ENCODE peak calls at places on chromosomes 6 and 20, in eight cellular contexts. One of them, this sample, is unnamed.

GRCh38 chr20:4087923-4088322 is 72.6 kb upstream of the RNF24 start:
- DNase-seq in GM23338: no peak
- DNase-seq in right atrium auricular region: no peak
- DNase-seq in colonic mucosa: no peak
- DNase-seq in IMR-90: peak; percentile 57
- DNase-seq in AG09319: no peak
- DNase-seq in fibroblast of the aortic adventitia: no peak
- DNase-seq in stomach: no peak
- DNase-seq in this sample: no peak

GRCh38 chr6:142542704-142543233 is 241.0 kb downstream of the ADGRG6 start:
- DNase-seq in GM23338: peak; percentile 8
- DNase-seq in right atrium auricular region: peak; percentile 67
- DNase-seq in colonic mucosa: peak; percentile 46
- DNase-seq in IMR-90: peak; percentile 81
- DNase-seq in AG09319: peak; percentile 62
- DNase-seq in fibroblast of the aortic adventitia: peak; percentile 66
- DNase-seq in stomach: peak; percentile 43
- DNase-seq in this sample: peak; percentile 75

GRCh38 chr20:24791949-24792348 is 157.1 kb upstream of the CST7 start:
- DNase-seq in GM23338: no peak
- DNase-seq in right atrium auricular region: no peak
- DNase-seq in colonic mucosa: no peak
- DNase-seq in IMR-90: no peak
- DNase-seq in AG09319: no peak
- DNase-seq in fibroblast of the aortic adventitia: no peak
- DNase-seq in stomach: no peak
- DNase-seq in this sample: no peak

GRCh38 chr6:76972463-76972862 is 490.8 kb downstream of the HTR1B start:
- DNase-seq in GM23338: no peak
- DNase-seq in right atrium auricular region: no peak
- DNase-seq in colonic mucosa: no peak
- DNase-seq in IMR-90: no peak
- DNase-seq in AG09319: no peak
- DNase-seq in fibroblast of the aortic adventitia: no peak
- DNase-seq in stomach: no peak
- DNase-seq in this sample: peak; percentile 17

GRCh38 chr20:63606701-63607100 is 20.2 kb downstream of the GMEB2 start:
- DNase-seq in GM23338: no peak
- DNase-seq in right atrium auricular region: no peak
- DNase-seq in colonic mucosa: no peak
- DNase-seq in IMR-90: no peak
- DNase-seq in AG09319: no peak
- DNase-seq in fibroblast of the aortic adventitia: no peak
- DNase-seq in stomach: no peak
- DNase-seq in this sample: no peak

GRCh38 chr6:28682542-28682941 is 156.9 kb downstream of the GPX5 start:
- DNase-seq in GM23338: no peak
- DNase-seq in right atrium auricular region: no peak
- DNase-seq in colonic mucosa: no peak
- DNase-seq in IMR-90: no peak
- DNase-seq in AG09319: no peak
- DNase-seq in fibroblast of the aortic adventitia: no peak
- DNase-seq in stomach: no peak
- DNase-seq in this sample: no peak

GRCh38 chr6:112298021-112298745 is 43.8 kb upstream of the LAMA4 start:
- DNase-seq in GM23338: no peak
- DNase-seq in right atrium auricular region: no peak
- DNase-seq in colonic mucosa: no peak
- DNase-seq in IMR-90: peak; percentile 97
- DNase-seq in AG09319: peak; percentile 90
- DNase-seq in fibroblast of the aortic adventitia: peak; percentile 92
- DNase-seq in stomach: no peak
- DNase-seq in this sample: peak; percentile 88

GRCh38 chr6:169966312-169967181 is 215.1 kb downstream of the ERMARD start:
- DNase-seq in GM23338: no peak
- DNase-seq in right atrium auricular region: peak; percentile 54
- DNase-seq in colonic mucosa: peak; percentile 11
- DNase-seq in IMR-90: no peak
- DNase-seq in AG09319: no peak
- DNase-seq in fibroblast of the aortic adventitia: no peak
- DNase-seq in stomach: peak; percentile 24
- DNase-seq in this sample: no peak

GRCh38 chr6:17962436-17963031 is 24.9 kb downstream of the KIF13A start:
- DNase-seq in GM23338: no peak
- DNase-seq in right atrium auricular region: peak; percentile 73
- DNase-seq in colonic mucosa: peak; percentile 35
- DNase-seq in IMR-90: peak; percentile 96
- DNase-seq in AG09319: peak; percentile 71
- DNase-seq in fibroblast of the aortic adventitia: peak; percentile 91
- DNase-seq in stomach: no peak
- DNase-seq in this sample: peak; percentile 100

DNA sequence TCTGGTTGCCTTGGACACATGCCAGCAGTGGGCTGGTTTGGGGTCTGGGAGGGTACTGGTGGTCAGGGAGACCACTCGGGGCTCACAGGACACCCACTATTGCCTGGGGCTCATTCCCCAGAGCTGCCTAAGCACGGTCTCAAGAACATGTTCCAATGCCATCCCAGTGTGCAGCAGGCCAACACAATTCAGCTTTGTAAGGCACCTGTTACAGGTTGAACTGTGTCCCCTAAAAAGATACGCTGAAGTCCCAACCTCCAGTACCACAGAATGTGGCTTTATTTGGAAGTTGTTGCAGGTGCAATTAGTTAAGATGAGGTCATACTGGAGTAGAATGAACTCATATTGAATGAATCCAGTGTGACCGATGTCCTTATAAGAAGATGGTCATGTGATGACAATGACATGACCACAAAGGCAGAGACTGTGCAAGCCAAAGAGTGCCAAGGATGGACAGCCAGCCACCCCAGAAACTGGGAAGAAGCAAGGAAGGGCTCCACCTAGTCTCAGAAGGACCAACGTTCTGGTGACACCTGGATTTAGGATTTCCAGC is 13.5 kb upstream of the MAS1 start:
- DNase-seq in GM23338: no peak
- DNase-seq in right atrium auricular region: peak; percentile 21
- DNase-seq in colonic mucosa: no peak
- DNase-seq in IMR-90: no peak
- DNase-seq in AG09319: no peak
- DNase-seq in fibroblast of the aortic adventitia: no peak
- DNase-seq in stomach: no peak
- DNase-seq in this sample: no peak
- TF ChIP-seq CTCF in GM23338: no peak
- TF ChIP-seq CTCF in right atrium auricular region: no peak
- TF ChIP-seq CTCF in colonic mucosa: no peak
- TF ChIP-seq CTCF in IMR-90: no peak
- TF ChIP-seq CTCF in AG09319: no peak
- TF ChIP-seq CTCF in fibroblast of the aortic adventitia: no peak
- TF ChIP-seq CTCF in stomach: no peak
- TF ChIP-seq CTCF in this sample: no peak

GRCh38 chr6:158072083-158072721 is 90.5 kb downstream of the SYNJ2 start:
- DNase-seq in GM23338: peak; percentile 84
- DNase-seq in right atrium auricular region: peak; percentile 81
- DNase-seq in colonic mucosa: peak; percentile 72
- DNase-seq in IMR-90: peak; percentile 76
- DNase-seq in AG09319: peak; percentile 47
- DNase-seq in fibroblast of the aortic adventitia: peak; percentile 82
- DNase-seq in stomach: peak; percentile 79
- DNase-seq in this sample: peak; percentile 77
- TF ChIP-seq CTCF in GM23338: peak; percentile 86
- TF ChIP-seq CTCF in right atrium auricular region: peak; percentile 87
- TF ChIP-seq CTCF in colonic mucosa: peak; percentile 73
- TF ChIP-seq CTCF in IMR-90: peak; percentile 84
- TF ChIP-seq CTCF in AG09319: peak; percentile 83
- TF ChIP-seq CTCF in fibroblast of the aortic adventitia: peak; percentile 76
- TF ChIP-seq CTCF in stomach: peak; percentile 82
- TF ChIP-seq CTCF in this sample: peak; percentile 83

DNA sequence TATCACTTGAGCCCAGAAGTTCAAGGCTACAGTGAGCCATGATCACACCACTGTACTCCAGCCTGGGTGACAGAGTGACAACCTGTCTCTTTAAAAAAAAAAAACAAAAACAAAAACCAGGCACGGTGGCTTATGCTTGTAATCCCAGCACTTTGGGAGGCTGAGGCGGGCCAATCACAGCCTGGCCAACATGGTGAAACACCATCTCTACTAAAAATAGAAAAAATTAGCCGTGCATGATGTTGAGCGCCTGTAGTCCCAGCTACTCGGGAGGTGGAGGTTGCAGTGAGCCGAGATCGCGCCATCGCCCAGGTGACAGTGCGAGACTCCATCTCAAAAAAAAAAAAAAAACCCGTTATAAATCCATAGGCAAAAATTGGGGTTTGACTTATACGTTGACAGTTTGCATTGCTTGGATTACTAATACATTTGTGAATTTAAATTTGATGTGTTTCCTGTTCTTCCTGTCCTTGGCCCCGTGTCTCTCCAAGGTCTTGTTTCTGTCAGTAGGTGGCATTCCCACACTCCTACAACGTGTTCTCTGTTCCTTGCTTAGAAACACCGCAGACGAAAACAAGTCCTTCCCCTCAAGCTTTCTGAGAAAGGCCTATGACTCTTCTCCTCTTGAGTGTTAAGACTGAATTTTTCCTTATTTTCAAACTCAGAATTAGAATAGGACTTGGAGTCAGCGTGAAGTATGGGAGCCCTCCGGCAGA is 147.0 kb downstream of the DTNBP1 start:
- DNase-seq in GM23338: no peak
- DNase-seq in right atrium auricular region: no peak
- DNase-seq in colonic mucosa: no peak
- DNase-seq in IMR-90: no peak
- DNase-seq in AG09319: no peak
- DNase-seq in fibroblast of the aortic adventitia: no peak
- DNase-seq in stomach: no peak
- DNase-seq in this sample: no peak
- TF ChIP-seq CTCF in GM23338: no peak
- TF ChIP-seq CTCF in right atrium auricular region: peak; percentile 29
- TF ChIP-seq CTCF in colonic mucosa: no peak
- TF ChIP-seq CTCF in IMR-90: no peak
- TF ChIP-seq CTCF in AG09319: no peak
- TF ChIP-seq CTCF in fibroblast of the aortic adventitia: no peak
- TF ChIP-seq CTCF in stomach: no peak
- TF ChIP-seq CTCF in this sample: no peak

GRCh38 chr20:21026951-21027350 is 79.2 kb downstream of the LINC00237 start:
- DNase-seq in GM23338: no peak
- DNase-seq in right atrium auricular region: no peak
- DNase-seq in colonic mucosa: no peak
- DNase-seq in IMR-90: no peak
- DNase-seq in AG09319: no peak
- DNase-seq in fibroblast of the aortic adventitia: no peak
- DNase-seq in stomach: no peak
- DNase-seq in this sample: no peak

GRCh38 chr20:21028921-21029320 is 77.2 kb downstream of the LINC00237 start:
- DNase-seq in GM23338: no peak
- DNase-seq in right atrium auricular region: no peak
- DNase-seq in colonic mucosa: no peak
- DNase-seq in IMR-90: no peak
- DNase-seq in AG09319: no peak
- DNase-seq in fibroblast of the aortic adventitia: no peak
- DNase-seq in stomach: no peak
- DNase-seq in this sample: no peak

GRCh38 chr20:21028436-21028835 is 77.7 kb downstream of the LINC00237 start:
- DNase-seq in GM23338: no peak
- DNase-seq in right atrium auricular region: no peak
- DNase-seq in colonic mucosa: no peak
- DNase-seq in IMR-90: no peak
- DNase-seq in AG09319: no peak
- DNase-seq in fibroblast of the aortic adventitia: no peak
- DNase-seq in stomach: no peak
- DNase-seq in this sample: no peak

GRCh38 chr20:21029356-21029755 is 76.8 kb downstream of the LINC00237 start:
- DNase-seq in GM23338: no peak
- DNase-seq in right atrium auricular region: no peak
- DNase-seq in colonic mucosa: no peak
- DNase-seq in IMR-90: no peak
- DNase-seq in AG09319: no peak
- DNase-seq in fibroblast of the aortic adventitia: no peak
- DNase-seq in stomach: no peak
- DNase-seq in this sample: no peak

DNA sequence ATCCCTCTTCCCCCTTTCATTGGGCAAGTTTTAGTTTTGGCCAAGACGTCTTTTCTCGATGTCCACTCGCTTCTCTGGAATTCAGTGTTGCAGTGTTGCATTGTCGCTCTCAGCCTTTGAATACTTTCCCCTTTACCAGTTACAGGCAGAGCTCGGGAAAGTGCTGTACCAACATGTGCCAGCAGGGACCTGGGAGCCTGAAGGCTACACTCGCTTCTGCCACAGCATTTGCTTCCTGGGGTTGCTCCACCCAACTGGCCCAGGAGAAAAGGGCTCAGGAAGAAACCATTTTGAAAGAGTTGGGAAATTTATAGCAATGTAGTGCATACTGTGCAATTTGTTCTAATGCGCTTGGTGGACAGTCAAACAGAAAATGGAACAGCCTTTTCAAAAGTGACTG is 78.6 kb downstream of the LINC00237 start:
- DNase-seq in GM23338: peak; percentile 87
- DNase-seq in right atrium auricular region: no peak
- DNase-seq in colonic mucosa: no peak
- DNase-seq in IMR-90: no peak
- DNase-seq in AG09319: no peak
- DNase-seq in fibroblast of the aortic adventitia: no peak
- DNase-seq in stomach: no peak
- DNase-seq in this sample: no peak
- TF ChIP-seq CTCF in GM23338: peak; percentile 49
- TF ChIP-seq CTCF in right atrium auricular region: no peak
- TF ChIP-seq CTCF in colonic mucosa: no peak
- TF ChIP-seq CTCF in IMR-90: no peak
- TF ChIP-seq CTCF in AG09319: no peak
- TF ChIP-seq CTCF in fibroblast of the aortic adventitia: peak; percentile 5
- TF ChIP-seq CTCF in stomach: no peak
- TF ChIP-seq CTCF in this sample: no peak

DNA sequence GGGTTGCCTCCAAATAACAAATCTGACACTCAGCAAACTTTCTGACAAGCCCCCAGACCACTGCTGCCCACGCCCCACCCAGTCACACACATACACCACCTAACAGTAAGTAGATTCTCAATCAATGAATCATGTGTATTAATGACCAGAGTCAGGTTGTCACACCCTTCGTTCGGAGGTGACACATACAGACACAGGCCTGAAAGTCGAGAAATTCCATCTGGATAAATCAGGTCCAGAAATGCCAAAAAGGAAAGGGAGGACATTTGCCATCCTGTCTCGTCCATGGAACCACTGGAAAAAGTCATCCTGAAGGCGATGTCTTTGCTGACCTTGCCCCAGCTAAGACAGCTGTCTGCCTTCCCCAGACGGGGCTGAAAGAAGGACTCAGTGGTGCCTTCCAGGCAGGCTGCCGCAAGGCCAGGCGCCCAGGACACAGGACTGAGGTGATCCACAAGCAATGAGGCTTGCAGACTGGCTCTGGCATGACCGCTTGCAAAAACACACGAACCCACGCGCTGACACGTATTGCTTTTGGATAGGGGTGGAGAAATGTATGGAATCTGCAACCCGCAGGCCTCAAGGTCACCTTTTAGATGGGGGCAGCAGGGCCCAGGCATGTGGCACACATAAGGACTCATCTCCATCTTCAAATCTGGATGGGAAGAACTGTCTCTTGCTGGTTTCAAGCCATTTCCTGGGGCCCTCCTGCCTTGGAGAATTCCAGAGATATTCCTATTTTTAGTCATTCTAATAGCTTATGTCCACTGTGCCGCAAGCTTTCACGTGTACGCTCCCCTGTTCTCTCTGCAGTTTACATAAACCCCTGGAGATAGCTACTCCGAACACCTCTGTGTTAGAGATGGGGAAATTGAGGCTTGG is 9.0 kb downstream of the NFATC2 start:
- DNase-seq in GM23338: no peak
- DNase-seq in right atrium auricular region: no peak
- DNase-seq in colonic mucosa: no peak
- DNase-seq in IMR-90: peak; percentile 69
- DNase-seq in AG09319: no peak
- DNase-seq in fibroblast of the aortic adventitia: no peak
- DNase-seq in stomach: no peak
- DNase-seq in this sample: peak; percentile 21
- TF ChIP-seq CTCF in GM23338: no peak
- TF ChIP-seq CTCF in right atrium auricular region: no peak
- TF ChIP-seq CTCF in colonic mucosa: no peak
- TF ChIP-seq CTCF in IMR-90: no peak
- TF ChIP-seq CTCF in AG09319: no peak
- TF ChIP-seq CTCF in fibroblast of the aortic adventitia: no peak
- TF ChIP-seq CTCF in stomach: no peak
- TF ChIP-seq CTCF in this sample: no peak

This sample was measured in fibroblast of villous mesenchyme.